ENCODE peak calls at places on chromosomes 4 and X, in six cellular contexts. Z is HAP-1; C is GM12864; K is T follicular helper cell; M is IMR-90; Q is CD4-positive, alpha-beta memory T cell. E is an unnamed sample.

GRCh38 chr4:80092088-80092487 is 19.1 kb upstream of the ANTXR2 start:
- DNase-seq in C (no peak), Q (no peak), K (no peak), M (no peak), Z (no peak), E (no peak)

GRCh38 chrX:97050413-97050812 is 166.7 kb downstream of the RPA4 start:
- DNase-seq in C (no peak), M (peak; percentile 38), Q (no peak), Z (no peak), K (no peak), E (no peak)

GRCh38 chr4:6591305-6591704 is 16.3 kb downstream of the MAN2B2 start:
- DNase-seq in Z (no peak), C (no peak), K (no peak), M (no peak), Q (no peak), E (no peak)

GRCh38 chr4:1448589-1449420 is 42.6 kb upstream of the NKX1-1 start:
- DNase-seq in K (no peak), C (no peak), M (no peak), Z (no peak), Q (no peak), E (no peak)

GRCh38 chrX:70478521-70478920 is 33.9 kb downstream of the DLG3 start:
- DNase-seq in Q (no peak), M (no peak), K (no peak), C (no peak), Z (no peak), E (no peak)

GRCh38 chr4:153241970-153242847 is 38.0 kb downstream of the TRIM2 start:
- DNase-seq in Q (no peak), Z (no peak), M (peak; percentile 73), K (no peak), C (no peak), E (no peak)

GRCh38 chr4:148060264-148061138 is 328.6 kb downstream of the ARHGAP10 start:
- DNase-seq in C (no peak), Q (peak; percentile 61), K (no peak), M (no peak), Z (no peak), E (no peak)

GRCh38 chr4:145154573-145154972 is 25.8 kb downstream of the OTUD4 start:
- DNase-seq in K (no peak), Q (no peak), C (no peak), Z (no peak), M (peak; percentile 35), E (no peak)

GRCh38 chr4:24793219-24794005 is 2.0 kb upstream of the SOD3 start:
- DNase-seq in Z (no peak), C (no peak), M (peak; percentile 19), K (no peak), Q (no peak), E (no peak)

GRCh38 chr4:165763640-165764039 is 109.4 kb upstream of the TLL1 start:
- DNase-seq in Z (no peak), C (no peak), K (no peak), M (no peak), Q (no peak), E (no peak)

GRCh38 chr4:5361968-5362367 is 310.7 kb downstream of the STK32B start:
- DNase-seq in C (no peak), K (no peak), Z (no peak), Q (no peak), M (peak; percentile 38), E (no peak)

GRCh38 chrX:154986826-154987575 is 35.5 kb downstream of the F8 start:
- DNase-seq in K (no peak), M (no peak), C (no peak), Z (no peak), Q (peak; percentile 3), E (no peak)

GRCh38 chr4:70613182-70613892 is 15.2 kb upstream of the ENAM start:
- DNase-seq in Q (no peak), C (no peak), K (no peak), M (no peak), Z (no peak), E (no peak)

E was measured in mesothelial cell of epicardium.